ENCODE peak calls at places on chromosomes 5 and 9, in nine cellular contexts. One of them, this sample, is unnamed. For H3K4me1, the result is how much of the 10 kb centered on the place peaks cover.

GRCh38 chr5:142237707-142238106 is 87.1 kb downstream of the SPRY4 start:
- DNase-seq in neural progenitor cell: no peak
- DNase-seq in uterus: no peak
- DNase-seq in HAP-1: no peak
- DNase-seq in psoas muscle: no peak
- DNase-seq in spleen: no peak
- DNase-seq in CD4-positive, CD25-positive, alpha-beta regulatory T cell: no peak
- DNase-seq in CD8-positive, alpha-beta memory T cell: no peak
- DNase-seq in mammary epithelial cell: no peak
- DNase-seq in this sample: no peak

GRCh38 chr5:143707797-143708196 is 104.2 kb upstream of the HMHB1 start:
- DNase-seq in neural progenitor cell: no peak
- DNase-seq in uterus: no peak
- DNase-seq in HAP-1: no peak
- DNase-seq in psoas muscle: no peak
- DNase-seq in spleen: no peak
- DNase-seq in CD4-positive, CD25-positive, alpha-beta regulatory T cell: no peak
- DNase-seq in CD8-positive, alpha-beta memory T cell: no peak
- DNase-seq in mammary epithelial cell: no peak
- DNase-seq in this sample: no peak

GRCh38 chr5:59767753-59768159 is 125.8 kb downstream of the PDE4D start:
- DNase-seq in neural progenitor cell: no peak
- DNase-seq in uterus: no peak
- DNase-seq in HAP-1: no peak
- DNase-seq in psoas muscle: no peak
- DNase-seq in spleen: no peak
- DNase-seq in CD4-positive, CD25-positive, alpha-beta regulatory T cell: no peak
- DNase-seq in CD8-positive, alpha-beta memory T cell: no peak
- DNase-seq in mammary epithelial cell: peak
- DNase-seq in this sample: no peak

GRCh38 chr5:103624748-103625147 is 62.2 kb upstream of the NUDT12 start:
- DNase-seq in neural progenitor cell: no peak
- DNase-seq in uterus: no peak
- DNase-seq in HAP-1: no peak
- DNase-seq in psoas muscle: no peak
- DNase-seq in spleen: no peak
- DNase-seq in CD4-positive, CD25-positive, alpha-beta regulatory T cell: no peak
- DNase-seq in CD8-positive, alpha-beta memory T cell: no peak
- DNase-seq in mammary epithelial cell: no peak
- DNase-seq in this sample: no peak

GRCh38 chr9:133932176-133932575 is 59.9 kb downstream of the VAV2 start:
- DNase-seq in neural progenitor cell: no peak
- DNase-seq in uterus: no peak
- DNase-seq in HAP-1: no peak
- DNase-seq in psoas muscle: no peak
- DNase-seq in spleen: no peak
- DNase-seq in CD4-positive, CD25-positive, alpha-beta regulatory T cell: no peak
- DNase-seq in CD8-positive, alpha-beta memory T cell: no peak
- DNase-seq in mammary epithelial cell: no peak
- DNase-seq in this sample: no peak

GRCh38 chr5:147203208-147203607 is 31.6 kb upstream of the STK32A start:
- DNase-seq in neural progenitor cell: no peak
- DNase-seq in uterus: no peak
- DNase-seq in HAP-1: no peak
- DNase-seq in psoas muscle: no peak
- DNase-seq in spleen: no peak
- DNase-seq in CD4-positive, CD25-positive, alpha-beta regulatory T cell: no peak
- DNase-seq in CD8-positive, alpha-beta memory T cell: no peak
- DNase-seq in mammary epithelial cell: no peak
- DNase-seq in this sample: no peak

GRCh38 chr5:36820900-36821299 is 55.7 kb upstream of the NIPBL start:
- DNase-seq in neural progenitor cell: no peak
- DNase-seq in uterus: no peak
- DNase-seq in HAP-1: no peak
- DNase-seq in psoas muscle: no peak
- DNase-seq in spleen: no peak
- DNase-seq in CD4-positive, CD25-positive, alpha-beta regulatory T cell: no peak
- DNase-seq in CD8-positive, alpha-beta memory T cell: no peak
- DNase-seq in mammary epithelial cell: no peak
- DNase-seq in this sample: no peak

GRCh38 chr5:162768962-162769464 is 668.4 kb upstream of the CCNG1 start:
- DNase-seq in neural progenitor cell: peak
- DNase-seq in uterus: no peak
- DNase-seq in HAP-1: peak
- DNase-seq in psoas muscle: no peak
- DNase-seq in spleen: no peak
- DNase-seq in CD4-positive, CD25-positive, alpha-beta regulatory T cell: no peak
- DNase-seq in CD8-positive, alpha-beta memory T cell: no peak
- DNase-seq in mammary epithelial cell: no peak
- DNase-seq in this sample: no peak

GRCh38 chr5:17154211-17154996 is 63.0 kb upstream of the BASP1 start:
- DNase-seq in neural progenitor cell: peak
- DNase-seq in uterus: no peak
- DNase-seq in HAP-1: no peak
- DNase-seq in psoas muscle: no peak
- DNase-seq in spleen: no peak
- DNase-seq in CD4-positive, CD25-positive, alpha-beta regulatory T cell: no peak
- DNase-seq in CD8-positive, alpha-beta memory T cell: no peak
- DNase-seq in mammary epithelial cell: peak
- DNase-seq in this sample: no peak

GRCh38 chr5:133473291-133473690 is 139.1 kb downstream of the FSTL4 start:
- DNase-seq in neural progenitor cell: no peak
- DNase-seq in uterus: no peak
- DNase-seq in HAP-1: no peak
- DNase-seq in psoas muscle: no peak
- DNase-seq in spleen: no peak
- DNase-seq in CD4-positive, CD25-positive, alpha-beta regulatory T cell: no peak
- DNase-seq in CD8-positive, alpha-beta memory T cell: no peak
- DNase-seq in mammary epithelial cell: no peak
- DNase-seq in this sample: no peak

GRCh38 chr9:14661421-14662059 is 31.7 kb downstream of the ZDHHC21 start:
- DNase-seq in neural progenitor cell: peak
- DNase-seq in uterus: no peak
- DNase-seq in HAP-1: no peak
- DNase-seq in psoas muscle: no peak
- DNase-seq in spleen: no peak
- DNase-seq in CD4-positive, CD25-positive, alpha-beta regulatory T cell: no peak
- DNase-seq in CD8-positive, alpha-beta memory T cell: no peak
- DNase-seq in mammary epithelial cell: peak
- DNase-seq in this sample: no peak

GRCh38 chr5:12777342-12777741 is 873.1 kb upstream of the CTNND2 start:
- DNase-seq in neural progenitor cell: no peak
- DNase-seq in uterus: no peak
- DNase-seq in HAP-1: no peak
- DNase-seq in psoas muscle: no peak
- DNase-seq in spleen: no peak
- DNase-seq in CD4-positive, CD25-positive, alpha-beta regulatory T cell: no peak
- DNase-seq in CD8-positive, alpha-beta memory T cell: no peak
- DNase-seq in mammary epithelial cell: peak
- DNase-seq in this sample: no peak

DNA sequence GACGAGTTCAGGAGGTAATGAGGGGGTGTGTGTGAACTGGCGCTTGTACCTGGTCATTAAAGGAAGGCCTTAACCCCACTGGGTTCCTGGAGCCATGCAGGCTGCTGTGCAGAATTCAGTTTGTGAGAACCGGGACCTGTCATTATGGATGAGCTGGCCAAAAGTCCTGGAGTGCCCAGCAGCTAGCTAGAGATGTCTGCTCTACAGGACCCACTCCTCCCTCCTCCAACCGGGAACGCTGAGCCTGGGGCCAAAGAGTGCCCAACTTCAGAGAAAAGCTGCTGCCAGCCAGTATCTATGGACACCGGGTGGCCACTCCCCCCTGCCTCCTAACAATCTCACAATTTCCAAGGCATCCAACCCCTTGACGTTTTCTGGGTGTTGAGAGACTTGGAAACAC is 1.2 kb downstream of the ENTREP1 start:
- DNase-seq in neural progenitor cell: peak
- DNase-seq in uterus: no peak
- DNase-seq in HAP-1: no peak
- DNase-seq in psoas muscle: no peak
- DNase-seq in spleen: no peak
- DNase-seq in CD4-positive, CD25-positive, alpha-beta regulatory T cell: no peak
- DNase-seq in CD8-positive, alpha-beta memory T cell: no peak
- DNase-seq in mammary epithelial cell: no peak
- DNase-seq in this sample: no peak
- H3K4me3 ChIP-seq in neural progenitor cell: no peak
- H3K4me3 ChIP-seq in uterus: no peak
- H3K4me3 ChIP-seq in HAP-1: no peak
- H3K4me3 ChIP-seq in psoas muscle: peak
- H3K4me3 ChIP-seq in spleen: no peak
- H3K4me3 ChIP-seq in CD4-positive, CD25-positive, alpha-beta regulatory T cell: no peak
- H3K4me3 ChIP-seq in CD8-positive, alpha-beta memory T cell: no peak
- H3K4me3 ChIP-seq in mammary epithelial cell: peak
- H3K4me3 ChIP-seq in this sample: no peak

GRCh38 chr5:145975361-145976066 is 39.1 kb downstream of the SH3RF2 start:
- DNase-seq in neural progenitor cell: no peak
- DNase-seq in uterus: peak
- DNase-seq in HAP-1: no peak
- DNase-seq in psoas muscle: peak
- DNase-seq in spleen: no peak
- DNase-seq in CD4-positive, CD25-positive, alpha-beta regulatory T cell: no peak
- DNase-seq in CD8-positive, alpha-beta memory T cell: no peak
- DNase-seq in mammary epithelial cell: peak
- DNase-seq in this sample: peak

GRCh38 chr5:145978171-145978570 is 41.8 kb downstream of the SH3RF2 start:
- DNase-seq in neural progenitor cell: no peak
- DNase-seq in uterus: no peak
- DNase-seq in HAP-1: no peak
- DNase-seq in psoas muscle: no peak
- DNase-seq in spleen: no peak
- DNase-seq in CD4-positive, CD25-positive, alpha-beta regulatory T cell: no peak
- DNase-seq in CD8-positive, alpha-beta memory T cell: no peak
- DNase-seq in mammary epithelial cell: no peak
- DNase-seq in this sample: no peak

GRCh38 chr5:145971701-145972100 is 35.3 kb downstream of the SH3RF2 start:
- DNase-seq in neural progenitor cell: no peak
- DNase-seq in uterus: no peak
- DNase-seq in HAP-1: no peak
- DNase-seq in psoas muscle: no peak
- DNase-seq in spleen: no peak
- DNase-seq in CD4-positive, CD25-positive, alpha-beta regulatory T cell: no peak
- DNase-seq in CD8-positive, alpha-beta memory T cell: no peak
- DNase-seq in mammary epithelial cell: no peak
- DNase-seq in this sample: no peak

GRCh38 chr5:145976431-145977155 is 40.2 kb downstream of the SH3RF2 start:
- DNase-seq in neural progenitor cell: no peak
- DNase-seq in uterus: no peak
- DNase-seq in HAP-1: no peak
- DNase-seq in psoas muscle: no peak
- DNase-seq in spleen: no peak
- DNase-seq in CD4-positive, CD25-positive, alpha-beta regulatory T cell: no peak
- DNase-seq in CD8-positive, alpha-beta memory T cell: no peak
- DNase-seq in mammary epithelial cell: peak
- DNase-seq in this sample: no peak

GRCh38 chr5:145975001-145975360 is 38.6 kb downstream of the SH3RF2 start:
- DNase-seq in neural progenitor cell: no peak
- DNase-seq in uterus: no peak
- DNase-seq in HAP-1: no peak
- DNase-seq in psoas muscle: peak
- DNase-seq in spleen: no peak
- DNase-seq in CD4-positive, CD25-positive, alpha-beta regulatory T cell: no peak
- DNase-seq in CD8-positive, alpha-beta memory T cell: no peak
- DNase-seq in mammary epithelial cell: no peak
- DNase-seq in this sample: peak
- H3K4me1 ChIP-seq in neural progenitor cell: under half
- H3K4me1 ChIP-seq in uterus: under half
- H3K4me1 ChIP-seq in HAP-1: under half
- H3K4me1 ChIP-seq in psoas muscle: under half
- H3K4me1 ChIP-seq in spleen: under half
- H3K4me1 ChIP-seq in CD4-positive, CD25-positive, alpha-beta regulatory T cell: under half
- H3K4me1 ChIP-seq in CD8-positive, alpha-beta memory T cell: under half
- H3K4me1 ChIP-seq in mammary epithelial cell: under half
- H3K4me1 ChIP-seq in this sample: half or more

GRCh38 chr5:158754018-158754514 is 345.6 kb downstream of the EBF1 start:
- DNase-seq in neural progenitor cell: no peak
- DNase-seq in uterus: no peak
- DNase-seq in HAP-1: no peak
- DNase-seq in psoas muscle: no peak
- DNase-seq in spleen: no peak
- DNase-seq in CD4-positive, CD25-positive, alpha-beta regulatory T cell: no peak
- DNase-seq in CD8-positive, alpha-beta memory T cell: no peak
- DNase-seq in mammary epithelial cell: no peak
- DNase-seq in this sample: no peak

GRCh38 chr5:158751961-158752655 is 347.6 kb downstream of the EBF1 start:
- DNase-seq in neural progenitor cell: no peak
- DNase-seq in uterus: no peak
- DNase-seq in HAP-1: no peak
- DNase-seq in psoas muscle: no peak
- DNase-seq in spleen: no peak
- DNase-seq in CD4-positive, CD25-positive, alpha-beta regulatory T cell: no peak
- DNase-seq in CD8-positive, alpha-beta memory T cell: no peak
- DNase-seq in mammary epithelial cell: no peak
- DNase-seq in this sample: no peak

GRCh38 chr5:158755221-158755620 is 344.5 kb downstream of the EBF1 start:
- DNase-seq in neural progenitor cell: no peak
- DNase-seq in uterus: no peak
- DNase-seq in HAP-1: no peak
- DNase-seq in psoas muscle: no peak
- DNase-seq in spleen: no peak
- DNase-seq in CD4-positive, CD25-positive, alpha-beta regulatory T cell: no peak
- DNase-seq in CD8-positive, alpha-beta memory T cell: no peak
- DNase-seq in mammary epithelial cell: no peak
- DNase-seq in this sample: no peak

GRCh38 chr5:158752656-158752973 is 347.1 kb downstream of the EBF1 start:
- DNase-seq in neural progenitor cell: no peak
- DNase-seq in uterus: no peak
- DNase-seq in HAP-1: no peak
- DNase-seq in psoas muscle: no peak
- DNase-seq in spleen: no peak
- DNase-seq in CD4-positive, CD25-positive, alpha-beta regulatory T cell: no peak
- DNase-seq in CD8-positive, alpha-beta memory T cell: no peak
- DNase-seq in mammary epithelial cell: no peak
- DNase-seq in this sample: no peak

GRCh38 chr5:158753354-158753753 is 346.4 kb downstream of the EBF1 start:
- DNase-seq in neural progenitor cell: no peak
- DNase-seq in uterus: no peak
- DNase-seq in HAP-1: no peak
- DNase-seq in psoas muscle: no peak
- DNase-seq in spleen: no peak
- DNase-seq in CD4-positive, CD25-positive, alpha-beta regulatory T cell: no peak
- DNase-seq in CD8-positive, alpha-beta memory T cell: no peak
- DNase-seq in mammary epithelial cell: no peak
- DNase-seq in this sample: no peak
- H3K4me3 ChIP-seq in neural progenitor cell: no peak
- H3K4me3 ChIP-seq in uterus: no peak
- H3K4me3 ChIP-seq in HAP-1: no peak
- H3K4me3 ChIP-seq in psoas muscle: no peak
- H3K4me3 ChIP-seq in spleen: no peak
- H3K4me3 ChIP-seq in CD4-positive, CD25-positive, alpha-beta regulatory T cell: no peak
- H3K4me3 ChIP-seq in CD8-positive, alpha-beta memory T cell: no peak
- H3K4me3 ChIP-seq in mammary epithelial cell: no peak
- H3K4me3 ChIP-seq in this sample: no peak

DNA sequence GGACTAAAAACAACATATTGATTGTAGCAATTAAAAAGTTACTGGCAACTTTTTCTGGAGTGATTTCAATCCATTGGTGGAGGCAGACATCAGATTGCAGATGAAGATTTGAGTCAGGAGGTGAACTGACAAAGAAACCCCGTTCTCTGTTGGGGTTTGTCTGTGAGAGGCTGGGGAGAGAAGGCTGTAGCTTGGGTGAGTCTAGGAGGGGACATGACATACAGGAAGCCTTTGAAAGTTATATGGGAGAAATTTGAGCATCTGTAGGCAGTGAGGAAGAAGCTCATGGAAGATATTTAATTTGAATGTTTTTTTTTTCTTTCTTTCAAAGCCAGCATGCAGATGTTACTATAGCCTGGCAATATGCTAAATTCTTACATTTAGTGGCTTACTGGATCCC is 26.0 kb downstream of the KDM4C start:
- DNase-seq in neural progenitor cell: no peak
- DNase-seq in uterus: no peak
- DNase-seq in HAP-1: no peak
- DNase-seq in psoas muscle: no peak
- DNase-seq in spleen: no peak
- DNase-seq in CD4-positive, CD25-positive, alpha-beta regulatory T cell: no peak
- DNase-seq in CD8-positive, alpha-beta memory T cell: no peak
- DNase-seq in mammary epithelial cell: no peak
- DNase-seq in this sample: no peak
- H3K4me1 ChIP-seq in neural progenitor cell: under half
- H3K4me1 ChIP-seq in uterus: under half
- H3K4me1 ChIP-seq in HAP-1: under half
- H3K4me1 ChIP-seq in psoas muscle: half or more
- H3K4me1 ChIP-seq in spleen: half or more
- H3K4me1 ChIP-seq in CD4-positive, CD25-positive, alpha-beta regulatory T cell: under half
- H3K4me1 ChIP-seq in CD8-positive, alpha-beta memory T cell: half or more
- H3K4me1 ChIP-seq in mammary epithelial cell: under half
- H3K4me1 ChIP-seq in this sample: under half

This sample was measured in thoracic aorta.